ENCODE peak calls at places on chromosomes 13 and 19, in seven cellular contexts. T is fibroblast of lung, P is fibroblast of pulmonary artery, H is bronchial epithelial cell, K is endothelial cell, A is transverse colon, F is A549. Q is an unnamed sample.

GRCh38 chr13:97319088-97319487 is 97.0 kb downstream of the MBNL2 start:
- DNase-seq in P (no peak), H (no peak), A (no peak), K (no peak), F (no peak), T (no peak), Q (no peak)

GRCh38 chr13:112161441-112162301 is 94.7 kb downstream of the SOX1 start:
- DNase-seq in K (peak; percentile 25), A (no peak), P (no peak), T (no peak), H (no peak), F (no peak), Q (no peak)

GRCh38 chr13:34620073-34620858 is 321.8 kb upstream of the NBEA start:
- DNase-seq in K (no peak), H (no peak), T (no peak), F (no peak), P (no peak), A (no peak), Q (no peak)

GRCh38 chr13:100566543-100566942 is 22.0 kb downstream of the GGACT start:
- DNase-seq in A (no peak), H (peak; percentile 59), F (peak; percentile 19), T (peak; percentile 60), K (no peak), P (no peak), Q (peak; percentile 45)

GRCh38 chr13:91375119-91375729 is 23.2 kb upstream of the GPC5 start:
- DNase-seq in P (peak; percentile 36), K (no peak), A (no peak), H (no peak), T (no peak), F (peak; percentile 12), Q (no peak)

GRCh38 chr13:36211567-36211966 is 2.8 kb downstream of the SOHLH2 start:
- DNase-seq in K (no peak), P (no peak), F (no peak), A (no peak), H (no peak), T (no peak), Q (no peak)

GRCh38 chr13:37241786-37242185 is 136.3 kb upstream of the CSNK1A1L start:
- DNase-seq in A (no peak), T (peak; percentile 88), P (peak; percentile 45), F (no peak), K (no peak), H (no peak), Q (no peak)

GRCh38 chr13:92682832-92683517 is 543.6 kb upstream of the GPC6 start:
- DNase-seq in K (no peak), P (peak; percentile 22), A (no peak), T (no peak), F (no peak), H (no peak), Q (no peak)

GRCh38 chr19:48997972-48998371 is 4.3 kb downstream of the RUVBL2 start:
- DNase-seq in T (peak; percentile 55), A (peak; percentile 62), H (peak; percentile 40), F (peak; percentile 85), P (peak; percentile 63), K (peak; percentile 83), Q (no peak)

GRCh38 chr19:18479964-18480723 is 41.7 kb downstream of the ELL start:
- DNase-seq in K (no peak), T (peak; percentile 66), F (no peak), H (no peak), A (peak; percentile 68), P (peak; percentile 89), Q (no peak)

GRCh38 chr19:21109116-21109515 is 27.1 kb downstream of the ZNF714 start:
- DNase-seq in A (no peak), K (no peak), F (no peak), H (peak; percentile 61), P (peak; percentile 31), T (peak; percentile 63), Q (no peak)

GRCh38 chr19:1668339-1669123 is 16.1 kb upstream of the TCF3 start:
- DNase-seq in T (no peak), K (peak; percentile 10), H (no peak), A (peak; percentile 60), F (no peak), P (no peak), Q (no peak)

GRCh38 chr13:73417012-73417615 is 358.3 kb downstream of the KLF5 start:
- DNase-seq in K (no peak), H (no peak), P (no peak), F (peak; percentile 37), A (no peak), T (no peak), Q (no peak)

GRCh38 chr19:3135961-3136683 is at the start of gene GNA15:
- DNase-seq in T (no peak), F (no peak), K (no peak), H (peak; percentile 76), A (peak; percentile 62), P (no peak), Q (no peak)

GRCh38 chr13:30456290-30456689 is 9.4 kb downstream of the HMGB1 start:
- DNase-seq in F (no peak), A (no peak), P (no peak), T (no peak), H (no peak), K (no peak), Q (no peak)

GRCh38 chr19:18274776-18275356 is 614 bp upstream of the IQCN start:
- DNase-seq in F (peak; percentile 81), T (peak; percentile 86), P (peak; percentile 87), A (peak; percentile 92), K (no peak), H (peak; percentile 72), Q (no peak)

GRCh38 chr19:38701455-38702063 is 42.7 kb downstream of the CAPN12 start:
- DNase-seq in K (no peak), F (no peak), A (peak; percentile 61), T (peak; percentile 45), P (no peak), H (no peak), Q (no peak)

GRCh38 chr13:74135306-74136088 is 1.3 kb upstream of the KLF12 start:
- DNase-seq in F (peak; percentile 62), A (peak; percentile 78), P (peak; percentile 64), H (peak; percentile 46), T (peak; percentile 77), K (peak; percentile 80), Q (peak; percentile 88)

GRCh38 chr19:45872095-45872919 is 8.2 kb downstream of the FOXA3 start:
- DNase-seq in A (no peak), F (no peak), K (no peak), T (no peak), H (no peak), P (no peak), Q (no peak)

GRCh38 chr19:42081584-42082258 is 5.8 kb downstream of the ZNF574 start:
- DNase-seq in F (peak; percentile 82), T (peak; percentile 43), H (peak; percentile 25), K (no peak), P (peak; percentile 67), A (no peak), Q (no peak)

GRCh38 chr19:5767949-5768348 is 16.6 kb downstream of the PRR22 start:
- DNase-seq in H (no peak), T (no peak), K (no peak), P (no peak), A (no peak), F (no peak), Q (no peak)

GRCh38 chr13:24036115-24036514 is 124.4 kb upstream of the SPATA13 start:
- DNase-seq in K (no peak), F (no peak), T (peak; percentile 59), A (no peak), H (no peak), P (peak; percentile 87), Q (no peak)

DNA sequence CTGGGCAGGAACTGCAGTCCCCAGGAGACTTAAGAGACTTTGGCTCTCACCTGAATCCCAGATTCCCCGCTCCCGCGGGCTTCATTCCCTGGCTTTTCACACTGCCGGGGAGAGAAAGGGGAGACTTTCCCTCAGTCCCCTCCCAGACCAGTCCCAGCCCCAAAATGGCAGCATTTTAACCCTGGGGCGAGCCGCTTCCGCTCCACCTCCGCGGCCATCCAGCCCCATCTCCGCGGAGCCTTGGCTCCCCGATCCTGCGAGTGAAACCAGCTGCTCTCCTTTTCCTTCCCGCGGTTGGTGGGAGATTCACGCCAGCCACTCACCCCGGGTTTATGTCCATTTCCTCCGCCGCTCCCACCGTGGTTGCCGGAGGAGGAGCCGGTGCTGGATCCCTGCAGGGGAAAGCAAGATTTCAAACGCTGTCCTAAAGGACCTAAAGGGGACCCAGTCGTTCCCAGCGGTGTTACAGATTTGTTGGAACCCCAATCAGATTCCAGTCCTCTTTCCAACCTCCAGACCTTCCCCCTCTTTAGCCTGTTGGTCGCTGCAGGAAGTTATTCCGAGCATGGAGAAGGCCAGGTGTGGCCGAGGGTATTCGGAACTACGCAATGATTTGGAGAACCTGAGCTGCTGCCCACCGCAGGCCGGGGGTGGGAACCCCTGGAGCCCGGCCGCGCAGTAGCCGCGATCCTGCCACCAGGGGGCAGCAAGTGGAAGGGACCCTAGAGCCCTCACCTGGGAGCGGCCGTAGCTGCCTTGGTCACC is 3.4 kb downstream of the DMKN start:
- DNase-seq in F (peak; percentile 73), H (peak; percentile 69), A (peak; percentile 86), T (peak; percentile 21), K (peak; percentile 88), P (peak; percentile 49), Q (peak; percentile 89)
- TF ChIP-seq CTCF in F (peak; percentile 100), H (peak; percentile 99), A (peak; percentile 88), T (peak; percentile 69), K (peak; percentile 96), P (peak; percentile 83), Q (peak; percentile 96)

GRCh38 chr13:113220877-113221276 is 11.5 kb downstream of the CUL4A start:
- DNase-seq in H (no peak), K (no peak), P (peak; percentile 21), T (peak; percentile 6), A (no peak), F (peak; percentile 19), Q (no peak)
- TF ChIP-seq CTCF in H (no peak), K (no peak), P (peak; percentile 28), T (peak; percentile 13), A (no peak), F (no peak), Q (peak; percentile 14)

DNA sequence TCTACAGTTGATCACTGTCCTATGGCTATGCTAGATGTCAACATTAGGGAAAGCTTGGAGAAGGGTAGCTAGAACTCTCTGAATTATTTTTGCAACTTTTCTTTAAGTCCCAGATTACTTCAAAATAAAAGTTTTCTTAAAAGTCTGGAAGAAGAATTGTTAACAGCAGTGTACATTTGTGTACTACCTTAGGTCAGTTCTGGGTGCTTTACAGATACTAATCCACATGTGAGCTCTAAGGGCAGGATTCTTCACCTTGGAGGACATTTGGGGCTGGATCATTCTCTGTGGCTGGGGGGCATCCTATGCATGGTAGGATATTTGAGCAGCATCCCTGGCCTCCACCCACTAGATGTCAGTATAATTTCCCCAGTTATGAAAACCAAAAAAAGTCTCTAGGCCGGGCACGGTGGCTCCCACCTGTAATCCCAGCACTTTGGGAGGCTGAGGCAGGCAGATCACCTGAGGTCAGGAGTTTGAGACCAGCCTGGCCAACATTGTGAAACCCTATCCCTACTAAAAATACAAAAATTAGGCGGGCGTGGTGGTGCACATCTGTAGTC is 2.8 kb downstream of the BRME1 start:
- DNase-seq in A (no peak), K (no peak), H (no peak), F (peak; percentile 40), P (peak; percentile 20), T (no peak), Q (no peak)
- TF ChIP-seq CTCF in A (no peak), K (no peak), H (peak; percentile 13), F (peak; percentile 17), P (peak; percentile 38), T (peak; percentile 20), Q (peak; percentile 47)

DNA sequence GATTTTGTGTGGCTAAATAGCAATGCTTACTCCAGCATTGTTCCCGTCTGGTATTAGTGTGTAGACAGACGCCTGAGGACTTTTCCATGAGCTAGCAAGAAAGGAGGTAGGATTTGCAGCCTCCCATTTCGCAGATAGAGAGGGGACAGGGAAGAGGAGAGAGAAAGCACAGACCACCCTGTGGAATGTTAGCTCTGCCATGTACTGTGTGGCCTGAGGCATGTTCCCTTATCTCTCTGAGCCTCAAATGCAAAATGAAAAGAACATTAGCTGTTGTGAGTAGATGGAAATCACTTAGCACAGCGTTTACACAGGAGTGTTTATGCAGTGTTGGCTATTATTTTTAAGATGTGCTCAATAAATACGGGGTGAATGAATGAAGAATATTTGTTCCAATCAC is 45.5 kb downstream of the OLFM4 start:
- DNase-seq in T (no peak), A (no peak), F (no peak), H (no peak), K (no peak), P (no peak), Q (no peak)
- TF ChIP-seq CTCF in T (no peak), A (no peak), F (no peak), H (no peak), K (no peak), P (no peak), Q (no peak)

Q was measured in type B pancreatic cell.